ENCODE peak calls at places on chromosome 13, in nine cellular contexts. I is cardiac fibroblast; V is AG04450; D is WTC11; U is left colon; P is M059J; A is HS-5; Y is retinal pigment epithelial cell; Q is activated T-helper 9 cell treated with anti-CD3 and anti-CD28 coated beads, Interleukin-2, amount 50 U/mL, for 16 hours. W is an unnamed sample.

GRCh38 chr13:97549201-97549600 is 115.2 kb downstream of the RAP2A start:
- DNase-seq in I (no peak), V (no peak), D (no peak), U (no peak), P (no peak), A (no peak), Y (no peak), Q (no peak), W (no peak)

GRCh38 chr13:109816979-109817275 is 30.5 kb upstream of the IRS2 start:
- DNase-seq in I (peak), V (no peak), D (no peak), U (no peak), P (peak), A (no peak), Y (peak), Q (no peak), W (peak)

GRCh38 chr13:48094404-48094780 is 512 bp downstream of the MED4 start:
- DNase-seq in I (no peak), V (no peak), D (no peak), U (no peak), P (no peak), A (no peak), Y (no peak), Q (no peak), W (peak)

GRCh38 chr13:31369213-31369612 is 169.4 kb downstream of the B3GLCT start:
- DNase-seq in I (peak), V (no peak), D (no peak), U (no peak), P (no peak), A (no peak), Y (no peak), Q (no peak), W (peak)

GRCh38 chr13:24267801-24268200 is 41.6 kb upstream of the C1QTNF9 start:
- DNase-seq in I (no peak), V (no peak), D (no peak), U (no peak), P (no peak), A (no peak), Y (no peak), Q (no peak), W (no peak)

GRCh38 chr13:71625694-71626093 is 241.3 kb downstream of the DACH1 start:
- DNase-seq in I (peak), V (peak), D (no peak), U (no peak), P (no peak), A (peak), Y (no peak), Q (no peak), W (no peak)

GRCh38 chr13:27006519-27007161 is 165.0 kb downstream of the USP12 start:
- DNase-seq in I (peak), V (no peak), D (peak), U (peak), P (no peak), A (no peak), Y (no peak), Q (no peak), W (peak)

GRCh38 chr13:41658057-41658642 is 200.8 kb downstream of the RGCC start:
- DNase-seq in I (peak), V (peak), D (no peak), U (no peak), P (peak), A (no peak), Y (no peak), Q (no peak), W (peak)

GRCh38 chr13:93262729-93263128 is 36.1 kb downstream of the GPC6 start:
- DNase-seq in I (no peak), V (no peak), D (no peak), U (no peak), P (peak), A (peak), Y (no peak), Q (no peak), W (no peak)

GRCh38 chr13:35475131-35475959 is 1.1 kb downstream of the MAB21L1 start:
- DNase-seq in I (peak), V (no peak), D (peak), U (no peak), P (peak), A (no peak), Y (no peak), Q (no peak), W (peak)

GRCh38 chr13:21625366-21625765 is 21.4 kb upstream of the MICU2 start:
- DNase-seq in I (peak), V (no peak), D (no peak), U (no peak), P (peak), A (no peak), Y (no peak), Q (no peak), W (no peak)

GRCh38 chr13:111659842-111660241 is 339.4 kb downstream of the TEX29 start:
- DNase-seq in I (no peak), V (no peak), D (no peak), U (no peak), P (no peak), A (no peak), Y (no peak), Q (no peak), W (no peak)

GRCh38 chr13:98344392-98344791 is 167.3 kb upstream of the RNF113B start:
- DNase-seq in I (no peak), V (no peak), D (no peak), U (no peak), P (no peak), A (no peak), Y (no peak), Q (no peak), W (no peak)

GRCh38 chr13:72194531-72194930 is 327.5 kb upstream of the DACH1 start:
- DNase-seq in I (no peak), V (no peak), D (no peak), U (peak), P (no peak), A (no peak), Y (no peak), Q (no peak), W (peak)

GRCh38 chr13:97322740-97323342 is 100.7 kb downstream of the MBNL2 start:
- DNase-seq in I (no peak), V (peak), D (no peak), U (no peak), P (no peak), A (no peak), Y (no peak), Q (no peak), W (peak)

GRCh38 chr13:40692946-40693345 is 26.5 kb upstream of the FOXO1 start:
- DNase-seq in I (no peak), V (no peak), D (no peak), U (no peak), P (peak), A (peak), Y (no peak), Q (no peak), W (no peak)

GRCh38 chr13:111036665-111037064 is 78.4 kb upstream of the ARHGEF7 start:
- DNase-seq in I (no peak), V (no peak), D (no peak), U (no peak), P (no peak), A (no peak), Y (no peak), Q (no peak), W (no peak)

GRCh38 chr13:72886272-72887062 is 104.5 kb downstream of the PIBF1 start:
- DNase-seq in I (peak), V (no peak), D (no peak), U (no peak), P (no peak), A (no peak), Y (peak), Q (no peak), W (peak)

GRCh38 chr13:102847272-102848234 is 1.7 kb downstream of the ERCC5 start:
- DNase-seq in I (peak), V (no peak), D (no peak), U (no peak), P (peak), A (no peak), Y (no peak), Q (no peak), W (peak)

GRCh38 chr13:73704587-73704986 is 429.6 kb downstream of the KLF12 start:
- DNase-seq in I (no peak), V (no peak), D (no peak), U (no peak), P (no peak), A (no peak), Y (no peak), Q (no peak), W (no peak)

GRCh38 chr13:86201477-86201876 is 402.3 kb upstream of the SLITRK6 start:
- DNase-seq in I (no peak), V (no peak), D (no peak), U (no peak), P (no peak), A (no peak), Y (no peak), Q (no peak), W (no peak)

GRCh38 chr13:33785384-33785783 is 32.6 kb upstream of the RFC3 start:
- DNase-seq in I (no peak), V (no peak), D (no peak), U (no peak), P (no peak), A (no peak), Y (no peak), Q (no peak), W (no peak)

GRCh38 chr13:51912091-51912490 is 50.3 kb downstream of the CCDC70 start:
- DNase-seq in I (peak), V (no peak), D (no peak), U (no peak), P (peak), A (no peak), Y (no peak), Q (no peak), W (no peak)

GRCh38 chr13:99686157-99686572 is 184.9 kb downstream of the TM9SF2 start:
- DNase-seq in I (peak), V (no peak), D (peak), U (peak), P (peak), A (no peak), Y (no peak), Q (no peak), W (peak)

GRCh38 chr13:83117046-83117445 is 765.2 kb downstream of the SLITRK1 start:
- DNase-seq in I (no peak), V (no peak), D (no peak), U (no peak), P (no peak), A (no peak), Y (no peak), Q (no peak), W (no peak)

GRCh38 chr13:95349267-95349666 is 48.0 kb upstream of the ABCC4 start:
- DNase-seq in I (peak), V (no peak), D (no peak), U (no peak), P (no peak), A (no peak), Y (no peak), Q (no peak), W (no peak)

GRCh38 chr13:101875717-101876393 is 423.4 kb downstream of the ITGBL1 start:
- DNase-seq in I (peak), V (peak), D (no peak), U (no peak), P (peak), A (peak), Y (peak), Q (no peak), W (peak)

GRCh38 chr13:48449656-48450055 is 36.7 kb upstream of the LPAR6 start:
- DNase-seq in I (no peak), V (no peak), D (no peak), U (no peak), P (peak), A (no peak), Y (no peak), Q (no peak), W (peak)